ENCODE peak calls at places on chromosomes 11 and 22, in nine cellular contexts. X is fibroblast of lung, U is mucosa of descending colon, T is IMR-90, K is fibroblast of villous mesenchyme, P is tibial nerve, S is psoas muscle, Q is transverse colon, A is upper lobe of right lung. Y is an unnamed sample.

GRCh38 chr11:119509277-119509841 is 86.4 kb upstream of the THY1 start:
- DNase-seq in P (no peak), A (no peak), T (peak), S (no peak), U (no peak), Q (no peak), X (peak), K (no peak), Y (no peak)

GRCh38 chr11:110960167-110960566 is 247.9 kb upstream of the ARHGAP20 start:
- DNase-seq in S (no peak), X (no peak), Q (no peak), T (no peak), U (no peak), P (no peak), A (no peak), K (no peak), Y (no peak)

GRCh38 chr11:12706531-12707499 is 32.6 kb downstream of the TEAD1 start:
- DNase-seq in P (peak), A (no peak), U (peak), S (no peak), Q (peak), K (peak), T (no peak), X (no peak), Y (no peak)

GRCh38 chr22:28799834-28800307 is 498 bp downstream of the XBP1 start:
- DNase-seq in A (peak), P (peak), K (peak), X (peak), S (peak), U (peak), T (peak), Q (peak), Y (no peak)

GRCh38 chr11:73186294-73186850 is 31.7 kb upstream of the P2RY2 start:
- DNase-seq in X (no peak), Q (no peak), P (no peak), S (no peak), A (no peak), T (no peak), U (no peak), K (no peak), Y (no peak)

GRCh38 chr11:119258983-119259382 is 52.8 kb downstream of the CBL start:
- DNase-seq in X (no peak), A (no peak), U (no peak), T (peak), P (no peak), Q (no peak), S (no peak), K (no peak), Y (no peak)

GRCh38 chr11:95577716-95578460 is 211.7 kb downstream of the FAM76B start:
- DNase-seq in Q (no peak), X (peak), T (peak), K (no peak), U (no peak), S (no peak), P (no peak), A (no peak), Y (peak)

GRCh38 chr11:75350743-75351540 is 519 bp downstream of the ARRB1 start:
- DNase-seq in S (peak), P (no peak), K (peak), U (peak), X (peak), Q (peak), T (peak), A (peak), Y (no peak)

GRCh38 chr11:11988099-11988651 is 20.3 kb downstream of the DKK3 start:
- DNase-seq in S (no peak), U (no peak), P (no peak), A (peak), T (peak), K (peak), X (peak), Q (no peak), Y (no peak)

GRCh38 chr11:35389897-35390462 is 29.4 kb downstream of the SLC1A2 start:
- DNase-seq in S (no peak), U (no peak), P (no peak), A (no peak), X (no peak), K (no peak), Q (no peak), T (no peak), Y (no peak)

GRCh38 chr11:15499684-15500083 is 385.0 kb downstream of the INSC start:
- DNase-seq in P (no peak), S (no peak), T (no peak), A (no peak), U (no peak), X (no peak), Q (no peak), K (no peak), Y (no peak)

GRCh38 chr11:67252831-67253239 is 13.4 kb upstream of the GRK2 start:
- DNase-seq in S (peak), U (no peak), A (no peak), T (peak), K (peak), P (no peak), X (peak), Q (no peak), Y (no peak)

DNA sequence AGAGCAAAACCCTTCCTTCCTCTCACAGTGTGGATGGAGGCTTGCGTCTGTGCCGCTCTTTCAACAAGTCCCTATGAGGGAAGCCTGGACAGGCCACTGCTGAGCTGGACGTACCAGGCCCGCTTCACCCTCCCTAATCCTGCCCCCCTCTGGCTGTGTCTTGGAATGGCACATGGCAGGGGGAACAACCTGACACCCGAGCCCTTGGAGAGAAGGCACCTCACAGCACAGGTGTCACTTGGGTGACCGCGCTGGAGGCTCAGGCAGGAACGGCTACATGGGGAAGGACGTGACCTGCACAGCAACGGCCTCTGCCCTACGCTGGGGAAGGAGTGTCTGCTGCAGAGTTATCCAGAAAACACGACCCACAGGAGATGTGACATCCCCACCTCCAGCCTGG is 11.0 kb downstream of the CARS1 start:
- DNase-seq in Q (no peak), T (no peak), U (no peak), A (no peak), P (no peak), S (peak), X (no peak), K (no peak), Y (no peak)
- TF ChIP-seq CTCF in Q (peak), T (peak), U (no peak), A (no peak), P (no peak), S (no peak), X (peak), K (peak), Y (peak)

GRCh38 chr11:64163951-64164350 is 2.0 kb downstream of the MACROD1 start:
- DNase-seq in A (no peak), K (no peak), Q (no peak), S (no peak), P (no peak), U (no peak), X (no peak), T (no peak), Y (no peak)

GRCh38 chr11:64165482-64165841 is 451 bp downstream of the MACROD1 start:
- DNase-seq in T (no peak), K (no peak), P (no peak), A (peak), Q (peak), S (no peak), X (no peak), U (peak), Y (no peak)

GRCh38 chr11:64164392-64165312 is 1.3 kb downstream of the MACROD1 start:
- DNase-seq in P (no peak), X (no peak), S (peak), T (no peak), Q (peak), U (peak), A (peak), K (no peak), Y (no peak)

GRCh38 chr11:64170419-64170818 is 4.5 kb upstream of the MACROD1 start:
- DNase-seq in K (no peak), A (no peak), S (no peak), Q (no peak), X (no peak), U (no peak), T (no peak), P (no peak), Y (no peak)

GRCh38 chr11:64165842-64166635 is at the start of gene MACROD1:
- DNase-seq in X (peak), U (peak), Q (peak), K (peak), A (peak), T (peak), P (peak), S (peak), Y (no peak)
- TF ChIP-seq CTCF in X (no peak), U (no peak), Q (no peak), K (no peak), A (no peak), T (no peak), P (peak), S (no peak), Y (no peak)

GRCh38 chr11:130979386-130979972 is 63.2 kb upstream of the SNX19 start:
- DNase-seq in X (peak), P (no peak), T (peak), S (no peak), A (no peak), U (no peak), Q (no peak), K (peak), Y (no peak)
- TF ChIP-seq CTCF in X (peak), P (no peak), T (peak), S (peak), A (no peak), U (no peak), Q (peak), K (peak), Y (peak)

GRCh38 chr11:44633641-44634040 is 68.2 kb downstream of the CD82 start:
- DNase-seq in Q (no peak), K (no peak), X (no peak), T (no peak), U (no peak), S (no peak), P (no peak), A (no peak), Y (no peak)

GRCh38 chr11:44631831-44632230 is 66.4 kb downstream of the CD82 start:
- DNase-seq in K (no peak), T (no peak), A (peak), X (no peak), S (no peak), U (no peak), P (no peak), Q (no peak), Y (no peak)

GRCh38 chr11:44634401-44635281 is 69.2 kb downstream of the CD82 start:
- DNase-seq in X (peak), A (peak), Q (peak), K (peak), P (no peak), T (peak), U (peak), S (peak), Y (peak)

GRCh38 chr11:44630511-44631210 is 65.2 kb downstream of the CD82 start:
- DNase-seq in Q (peak), P (no peak), A (peak), U (no peak), T (no peak), S (no peak), K (no peak), X (no peak), Y (no peak)

GRCh38 chr11:44632466-44633123 is 67.1 kb downstream of the CD82 start:
- DNase-seq in K (peak), A (peak), X (peak), Q (peak), T (no peak), P (no peak), U (peak), S (no peak), Y (no peak)
- TF ChIP-seq CTCF in K (peak), A (peak), X (peak), Q (peak), T (peak), P (peak), U (no peak), S (peak), Y (no peak)

GRCh38 chr22:30637701-30638114 is 2.1 kb downstream of the SLC35E4 start:
- DNase-seq in A (no peak), K (no peak), U (no peak), Q (no peak), P (no peak), T (no peak), S (no peak), X (peak), Y (no peak)

GRCh38 chr22:30634477-30635233 is 926 bp upstream of the SLC35E4 start:
- DNase-seq in A (peak), S (peak), T (peak), U (peak), P (peak), X (peak), K (peak), Q (peak), Y (peak)

GRCh38 chr22:30636226-30637077 is 871 bp downstream of the SLC35E4 start:
- DNase-seq in T (no peak), S (peak), P (no peak), X (peak), K (peak), Q (peak), U (peak), A (no peak), Y (no peak)

GRCh38 chr22:30640361-30640760 is 4.8 kb downstream of the SLC35E4 start:
- DNase-seq in S (no peak), T (no peak), K (no peak), X (no peak), U (no peak), A (no peak), P (no peak), Q (no peak), Y (no peak)

GRCh38 chr22:30635273-30636225 is at the start of gene SLC35E4:
- DNase-seq in X (peak), S (peak), K (peak), U (peak), T (peak), A (peak), Q (peak), P (peak), Y (peak)
- TF ChIP-seq CTCF in X (peak), S (peak), K (peak), U (peak), T (peak), A (peak), Q (peak), P (no peak), Y (peak)

DNA sequence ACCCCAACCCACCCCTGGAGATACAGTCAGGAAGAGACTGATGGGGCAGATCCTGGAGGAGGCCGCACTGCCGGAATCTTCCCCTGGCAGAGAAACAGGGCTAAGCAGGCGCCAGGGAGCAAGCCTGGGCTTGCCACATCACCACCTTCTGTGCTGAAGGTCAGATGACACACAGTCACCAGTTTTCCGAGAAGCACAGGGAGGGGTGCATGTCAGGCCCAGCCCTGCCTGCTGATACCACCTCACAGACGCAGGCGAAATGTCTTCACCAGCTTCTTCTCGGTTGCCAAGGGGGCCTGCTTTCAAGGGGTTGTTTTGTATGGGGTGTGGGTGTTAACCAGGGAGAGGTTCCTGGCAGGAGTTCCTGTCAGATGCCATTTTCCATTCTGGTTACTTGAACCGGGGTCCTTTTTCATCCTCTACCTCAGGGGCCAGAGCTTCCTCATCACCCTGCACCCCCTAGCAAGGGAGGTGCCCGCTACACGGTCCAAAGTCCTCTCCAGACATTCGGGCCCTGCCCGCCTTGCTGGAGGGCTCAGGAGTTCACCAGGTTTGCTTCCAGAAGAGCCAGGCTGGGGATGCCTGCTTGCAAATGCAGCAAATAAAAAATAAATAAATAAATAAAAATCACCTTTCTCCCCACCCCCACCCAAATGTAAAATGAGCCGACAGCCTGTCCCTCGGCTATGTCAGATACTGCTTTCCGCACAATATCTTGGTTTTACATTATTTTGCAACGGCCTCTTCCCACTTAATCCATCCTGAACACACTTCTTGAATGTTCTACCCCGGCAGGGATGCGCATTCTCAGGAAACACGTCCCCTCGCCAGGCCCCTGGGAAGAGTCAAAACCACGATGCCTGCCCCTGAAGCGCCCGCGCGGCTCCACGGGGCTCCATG is 1.1 kb upstream of the NEAT1 start:
- DNase-seq in K (peak), T (peak), A (peak), U (peak), P (peak), Q (peak), X (peak), S (peak), Y (peak)
- TF ChIP-seq CTCF in K (no peak), T (no peak), A (no peak), U (no peak), P (no peak), Q (no peak), X (no peak), S (no peak), Y (no peak)

Y was measured in HFF-Myc.